ENCODE peak calls at places on chromosomes 12 and 14, in eight cellular contexts. Y is hepatocyte, W is GM23248, D is HCT116, J is neural progenitor cell, U is MM.1S, L is OCI-LY7, B is GM23338. Q is an unnamed sample. For H3K4me1, the result is how much of the 10 kb centered on the place peaks cover.

GRCh38 chr14:74965770-74966153 is 10.4 kb upstream of the PGF start:
- DNase-seq in Y (no peak), W (peak), D (no peak), J (no peak), U (no peak), L (no peak), B (no peak), Q (peak)

GRCh38 chr14:80202888-80203562 is 8.3 kb downstream of the DIO2 start:
- DNase-seq in Y (no peak), W (no peak), D (no peak), J (peak), U (no peak), L (peak), B (peak), Q (peak)

GRCh38 chr14:20388159-20388558 is 25.1 kb downstream of the TEP1 start:
- DNase-seq in Y (no peak), W (no peak), D (no peak), J (peak), U (no peak), L (no peak), B (peak), Q (no peak)

GRCh38 chr12:131574397-131574775 is 136.5 kb upstream of the SFSWAP start:
- DNase-seq in Y (no peak), W (no peak), D (no peak), J (no peak), U (no peak), L (no peak), B (no peak), Q (no peak)

GRCh38 chr12:402127-402456 is 648 bp downstream of the CCDC77 start:
- DNase-seq in Y (peak), W (peak), D (no peak), J (peak), U (peak), L (peak), B (peak), Q (peak)

GRCh38 chr12:49673446-49674317 is 33.5 kb downstream of the FMNL3 start:
- DNase-seq in Y (peak), W (peak), D (no peak), J (peak), U (no peak), L (no peak), B (peak), Q (no peak)

GRCh38 chr12:30928356-30929264 is 2.1 kb downstream of the TSPAN11 start:
- DNase-seq in Y (no peak), W (no peak), D (no peak), J (no peak), U (no peak), L (no peak), B (no peak), Q (no peak)

GRCh38 chr14:86639146-86639545 is 1109.2 kb downstream of the FLRT2 start:
- DNase-seq in Y (no peak), W (peak), D (no peak), J (no peak), U (no peak), L (no peak), B (no peak), Q (no peak)

GRCh38 chr12:15634010-15634676 is 155.0 kb downstream of the EPS8 start:
- DNase-seq in Y (no peak), W (peak), D (no peak), J (no peak), U (no peak), L (no peak), B (no peak), Q (no peak)

GRCh38 chr12:96157427-96157826 is 36.7 kb upstream of the ELK3 start:
- DNase-seq in Y (no peak), W (no peak), D (no peak), J (no peak), U (no peak), L (no peak), B (no peak), Q (no peak)

GRCh38 chr14:76352639-76353281 is 23.2 kb upstream of the ESRRB start:
- DNase-seq in Y (peak), W (peak), D (no peak), J (peak), U (peak), L (peak), B (peak), Q (peak)

GRCh38 chr12:18752947-18753346 is 15.0 kb downstream of the CAPZA3 start:
- DNase-seq in Y (no peak), W (no peak), D (no peak), J (peak), U (no peak), L (no peak), B (peak), Q (no peak)

GRCh38 chr14:106318700-106319099 is 792.3 kb downstream of the TMEM121 start:
- DNase-seq in Y (no peak), W (no peak), D (no peak), J (no peak), U (no peak), L (peak), B (no peak), Q (no peak)

GRCh38 chr14:70972107-70972976 is 65.1 kb downstream of the PCNX1 start:
- DNase-seq in Y (peak), W (peak), D (peak), J (peak), U (peak), L (peak), B (peak), Q (peak)

GRCh38 chr14:93655078-93655750 is 133.1 kb downstream of the PRIMA1 start:
- DNase-seq in Y (peak), W (peak), D (peak), J (peak), U (peak), L (peak), B (peak), Q (peak)

GRCh38 chr12:126518596-126519200 is 1453.5 kb downstream of the AACS start:
- DNase-seq in Y (no peak), W (no peak), D (no peak), J (no peak), U (no peak), L (no peak), B (no peak), Q (no peak)
- H3K4me1 ChIP-seq in Y (under half), W (under half), D (under half), J (under half), U (under half), L (under half), B (under half), Q (under half)

GRCh38 chr12:104502662-104503061 is 45.9 kb downstream of the CHST11 start:
- DNase-seq in Y (no peak), W (no peak), D (no peak), J (no peak), U (no peak), L (no peak), B (no peak), Q (no peak)
- TF ChIP-seq EZH2phosphoT487 in Y (no peak), W (no peak), D (no peak), J (no peak), U (no peak), L (no peak), B (no peak), Q (no peak)

DNA sequence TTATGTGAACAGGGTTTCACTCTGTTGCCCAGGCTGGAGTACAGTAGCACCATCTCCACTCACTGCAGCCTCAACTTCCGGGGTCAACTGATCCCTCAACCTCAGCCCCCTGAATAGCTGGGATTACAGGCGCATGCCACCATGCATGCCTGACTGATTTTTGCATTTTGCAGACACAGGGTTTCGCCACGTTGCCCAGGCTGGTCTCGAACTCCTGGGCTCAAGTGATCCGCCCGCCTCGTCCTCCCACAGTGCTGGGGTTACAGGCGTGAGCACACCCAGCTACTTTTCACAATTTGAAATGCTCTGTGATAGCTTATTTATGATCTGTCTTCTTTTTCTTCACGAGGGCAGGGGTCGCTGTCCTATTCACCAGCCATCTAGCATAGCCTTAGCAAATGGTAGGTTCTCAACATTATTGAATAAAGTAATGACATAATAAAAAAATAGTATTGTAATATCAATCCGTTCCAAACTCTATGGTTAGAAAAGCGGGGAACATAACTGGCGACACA is 484 bp upstream of the DDX47 start:
- DNase-seq in Y (no peak), W (no peak), D (no peak), J (no peak), U (no peak), L (no peak), B (no peak), Q (no peak)
- H3K4me1 ChIP-seq in Y (under half), W (under half), D (half or more), J (under half), U (under half), L (under half), B (under half), Q (under half)

DNA sequence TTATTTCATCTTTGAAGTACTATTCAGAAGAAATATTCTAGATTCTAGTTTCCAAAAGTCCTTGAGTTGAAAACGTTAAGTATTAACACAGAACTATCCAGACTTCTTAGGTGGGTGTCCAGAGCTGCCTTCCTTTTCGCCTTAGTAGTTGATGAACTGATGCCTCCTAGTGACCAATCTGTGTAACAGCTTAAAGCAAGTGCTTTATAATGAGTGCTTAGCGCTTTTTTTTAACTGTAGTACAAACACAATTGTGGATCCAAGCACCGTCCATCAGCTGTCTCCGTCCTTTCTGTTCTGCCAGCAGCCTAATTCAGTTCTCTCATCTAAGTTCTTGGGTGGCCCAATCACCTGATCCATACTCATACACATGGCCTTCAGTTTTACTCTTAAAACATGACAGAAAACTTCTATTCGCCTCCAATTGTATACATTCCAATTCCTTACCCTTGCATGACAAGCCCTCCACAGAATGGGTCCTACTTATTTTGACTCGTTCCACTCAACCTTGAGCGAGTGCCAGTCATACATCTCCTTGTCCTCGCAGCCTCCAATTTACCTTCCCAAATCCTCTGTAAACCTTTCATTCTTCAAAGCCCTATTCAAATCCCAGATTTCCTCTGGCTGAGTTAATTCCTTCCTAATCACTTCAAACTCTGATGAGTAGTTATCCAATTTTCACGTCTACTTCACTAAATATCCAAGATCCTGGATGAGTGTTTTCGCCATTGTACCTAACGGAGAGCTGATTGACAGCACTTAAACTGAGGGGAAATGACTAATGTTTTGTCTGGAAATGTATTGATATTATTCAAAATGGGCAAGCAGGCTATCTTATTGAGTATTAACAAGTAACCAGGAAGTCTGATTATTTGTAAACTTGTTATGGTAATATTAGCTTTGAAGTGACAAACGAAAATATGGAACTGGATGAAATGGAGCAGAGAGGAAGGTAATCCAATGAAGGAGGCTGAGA is 5.8 kb upstream of the PHLDA1 start:
- DNase-seq in Y (peak), W (peak), D (no peak), J (peak), U (peak), L (peak), B (peak), Q (peak)
- TF ChIP-seq EZH2phosphoT487 in Y (no peak), W (no peak), D (no peak), J (no peak), U (no peak), L (no peak), B (no peak), Q (no peak)

GRCh38 chr12:106109168-106109910 is 29.4 kb downstream of the NUAK1 start:
- DNase-seq in Y (no peak), W (no peak), D (no peak), J (no peak), U (no peak), L (no peak), B (no peak), Q (no peak)
- H3K4me1 ChIP-seq in Y (half or more), W (half or more), D (under half), J (half or more), U (under half), L (under half), B (half or more), Q (half or more)

GRCh38 chr14:56953884-56954283 is 143.6 kb upstream of the OTX2 start:
- DNase-seq in Y (no peak), W (no peak), D (no peak), J (peak), U (no peak), L (no peak), B (peak), Q (no peak)
- TF ChIP-seq EZH2phosphoT487 in Y (no peak), W (no peak), D (no peak), J (no peak), U (no peak), L (no peak), B (no peak), Q (no peak)

GRCh38 chr14:36423430-36423829 is 96.6 kb downstream of the NKX2-1 start:
- DNase-seq in Y (no peak), W (no peak), D (no peak), J (peak), U (no peak), L (no peak), B (no peak), Q (no peak)

GRCh38 chr14:36426113-36426512 is 93.9 kb downstream of the NKX2-1 start:
- DNase-seq in Y (no peak), W (no peak), D (no peak), J (no peak), U (no peak), L (no peak), B (no peak), Q (no peak)

GRCh38 chr14:36426836-36427235 is 93.2 kb downstream of the NKX2-1 start:
- DNase-seq in Y (no peak), W (no peak), D (no peak), J (no peak), U (no peak), L (no peak), B (no peak), Q (no peak)

GRCh38 chr14:36428350-36428749 is 91.7 kb downstream of the NKX2-1 start:
- DNase-seq in Y (no peak), W (no peak), D (no peak), J (no peak), U (no peak), L (no peak), B (no peak), Q (no peak)

GRCh38 chr14:36424478-36425102 is 95.4 kb downstream of the NKX2-1 start:
- DNase-seq in Y (no peak), W (no peak), D (no peak), J (no peak), U (no peak), L (no peak), B (no peak), Q (no peak)
- H3K4me1 ChIP-seq in Y (under half), W (under half), D (under half), J (under half), U (under half), L (under half), B (under half), Q (under half)

GRCh38 chr12:9115731-9116689 is at the start of gene A2M:
- DNase-seq in Y (peak), W (peak), D (no peak), J (no peak), U (no peak), L (no peak), B (no peak), Q (no peak)

GRCh38 chr12:9122166-9122609 is 6.5 kb upstream of the A2M start:
- DNase-seq in Y (no peak), W (no peak), D (no peak), J (no peak), U (no peak), L (no peak), B (no peak), Q (no peak)

GRCh38 chr12:9120487-9121184 is 4.9 kb upstream of the A2M start:
- DNase-seq in Y (no peak), W (no peak), D (no peak), J (no peak), U (no peak), L (no peak), B (no peak), Q (no peak)

GRCh38 chr12:9114946-9115345 is 773 bp downstream of the A2M start:
- DNase-seq in Y (no peak), W (peak), D (no peak), J (no peak), U (no peak), L (no peak), B (no peak), Q (no peak)

GRCh38 chr12:9118161-9118560 is 2.4 kb upstream of the A2M start:
- DNase-seq in Y (no peak), W (peak), D (no peak), J (no peak), U (peak), L (no peak), B (no peak), Q (no peak)
- TF ChIP-seq EZH2phosphoT487 in Y (no peak), W (no peak), D (no peak), J (no peak), U (no peak), L (no peak), B (no peak), Q (no peak)